ENCODE peak calls at places on chromosomes 4 and X, in nine cellular contexts. N is trophoblast cell; C is colonic mucosa; Z is effector memory CD4-positive, alpha-beta T cell; V is testis; B is heart right ventricle; A is spleen; D is AG04450; J is ovary. L is an unnamed sample.

GRCh38 chr4:70705856-70706461 is 15.8 kb upstream of the RUFY3 start:
- DNase-seq in N (peak; percentile 29), C (no peak), Z (no peak), V (no peak), B (no peak), A (no peak), D (no peak), J (no peak), L (no peak)

GRCh38 chrX:9278475-9279270 is 186.2 kb upstream of the TBL1X start:
- DNase-seq in N (no peak), C (no peak), Z (no peak), V (no peak), B (no peak), A (no peak), D (no peak), J (no peak), L (no peak)

GRCh38 chrX:103831342-103831802 is 685 bp downstream of the RAB9B start:
- DNase-seq in N (peak; percentile 63), C (no peak), Z (no peak), V (no peak), B (peak; percentile 74), A (no peak), D (no peak), J (no peak), L (no peak)

GRCh38 chrX:150564838-150565237 is 3.6 kb upstream of the MTM1 start:
- DNase-seq in N (no peak), C (no peak), Z (no peak), V (no peak), B (no peak), A (no peak), D (no peak), J (no peak), L (no peak)

GRCh38 chrX:80807606-80808159 is 2.0 kb downstream of the BRWD3 start:
- DNase-seq in N (peak; percentile 5), C (no peak), Z (no peak), V (no peak), B (no peak), A (no peak), D (no peak), J (no peak), L (no peak)

GRCh38 chr4:53019485-53020382 is 157.6 kb downstream of the RASL11B start:
- DNase-seq in N (peak; percentile 97), C (no peak), Z (no peak), V (no peak), B (no peak), A (no peak), D (no peak), J (no peak), L (peak; percentile 78)

GRCh38 chr4:48127231-48127881 is 6.7 kb downstream of the TXK start:
- DNase-seq in N (peak; percentile 91), C (no peak), Z (no peak), V (no peak), B (no peak), A (no peak), D (no peak), J (no peak), L (no peak)

GRCh38 chr4:155085843-155086530 is 122.4 kb upstream of the NPY2R start:
- DNase-seq in N (no peak), C (no peak), Z (no peak), V (no peak), B (no peak), A (no peak), D (no peak), J (no peak), L (peak; percentile 46)

GRCh38 chrX:15416133-15416993 is 32.1 kb upstream of the VEGFD start:
- DNase-seq in N (no peak), C (no peak), Z (no peak), V (no peak), B (no peak), A (no peak), D (no peak), J (no peak), L (peak; percentile 8)

GRCh38 chr4:110371016-110371795 is 104.7 kb upstream of the ENPEP start:
- DNase-seq in N (no peak), C (no peak), Z (no peak), V (no peak), B (no peak), A (no peak), D (no peak), J (no peak), L (no peak)

GRCh38 chrX:3425031-3425430 is 78.6 kb upstream of the MXRA5 start:
- DNase-seq in N (no peak), C (no peak), Z (no peak), V (no peak), B (no peak), A (no peak), D (no peak), J (no peak), L (no peak)

GRCh38 chrX:150052226-150052625 is 113.9 kb upstream of the EOLA2 start:
- DNase-seq in N (no peak), C (no peak), Z (no peak), V (no peak), B (no peak), A (no peak), D (no peak), J (no peak), L (no peak)

GRCh38 chr4:186472948-186473347 is 82.4 kb downstream of the MTNR1A start:
- DNase-seq in N (peak; percentile 53), C (no peak), Z (no peak), V (no peak), B (no peak), A (no peak), D (peak; percentile 6), J (no peak), L (peak; percentile 26)

GRCh38 chr4:87012265-87012953 is 77.6 kb downstream of the AFF1 start:
- DNase-seq in N (peak; percentile 32), C (peak; percentile 61), Z (no peak), V (no peak), B (no peak), A (no peak), D (no peak), J (no peak), L (no peak)

GRCh38 chrX:23380581-23380980 is 45.9 kb downstream of the PTCHD1 start:
- DNase-seq in N (no peak), C (no peak), Z (no peak), V (no peak), B (no peak), A (no peak), D (no peak), J (no peak), L (no peak)

GRCh38 chrX:12887767-12888166 is 18.7 kb upstream of the TLR8 start:
- DNase-seq in N (no peak), C (no peak), Z (no peak), V (no peak), B (no peak), A (no peak), D (no peak), J (no peak), L (no peak)

GRCh38 chr4:36841583-36842326 is 402.8 kb upstream of the NWD2 start:
- DNase-seq in N (no peak), C (no peak), Z (no peak), V (no peak), B (no peak), A (no peak), D (no peak), J (no peak), L (no peak)
- H3K4me3 ChIP-seq in N (no peak overlapping the region), C (no peak overlapping the region), Z (no peak overlapping the region), V (no peak overlapping the region), B (no peak overlapping the region), A (no peak overlapping the region), D (no peak overlapping the region), J (no peak overlapping the region), L (no peak overlapping the region)

DNA sequence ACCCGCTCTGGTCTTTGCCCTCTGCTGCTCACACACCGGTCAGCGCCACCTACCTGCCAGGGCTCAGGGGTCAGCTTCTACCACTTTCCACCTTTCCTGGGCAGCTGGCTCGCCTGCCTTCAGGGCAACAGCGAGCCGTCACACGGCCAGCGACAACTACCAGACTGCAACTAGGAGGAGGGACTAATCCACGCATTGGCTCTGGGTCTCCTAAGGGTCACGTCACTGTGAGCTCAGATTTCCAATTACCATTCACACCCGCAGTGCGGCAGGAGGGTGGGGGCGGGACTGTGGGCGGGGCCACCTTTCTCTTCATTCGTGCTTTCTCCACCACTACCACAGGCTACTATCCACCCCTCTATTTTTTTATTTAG is at the start of gene BEX5:
- DNase-seq in N (no peak), C (peak; percentile 66), Z (peak; percentile 41), V (peak; percentile 82), B (peak; percentile 27), A (peak; percentile 83), D (no peak), J (peak; percentile 67), L (peak; percentile 12)
- H3K4me3 ChIP-seq in N (peak within 1 kb of the TSS; percentile 36), C (peak within 1 kb of the TSS; percentile 33), Z (peak within 1 kb of the TSS; percentile 62), V (peak within 1 kb of the TSS; percentile 56), B (peak within 1 kb of the TSS; percentile 16), A (peak within 1 kb of the TSS; percentile 35), D (no peak within 1 kb of the TSS), J (peak within 1 kb of the TSS; percentile 35), L (no peak within 1 kb of the TSS)

GRCh38 chrX:19795289-19795688 is 92.1 kb downstream of the SH3KBP1 start:
- DNase-seq in N (no peak), C (no peak), Z (no peak), V (no peak), B (no peak), A (no peak), D (no peak), J (no peak), L (no peak)

GRCh38 chrX:19799319-19800182 is 87.8 kb downstream of the SH3KBP1 start:
- DNase-seq in N (peak; percentile 31), C (no peak), Z (peak; percentile 28), V (peak; percentile 14), B (no peak), A (no peak), D (no peak), J (no peak), L (peak; percentile 37)

GRCh38 chrX:19794690-19795089 is 92.7 kb downstream of the SH3KBP1 start:
- DNase-seq in N (no peak), C (no peak), Z (no peak), V (no peak), B (no peak), A (no peak), D (no peak), J (no peak), L (no peak)

GRCh38 chrX:19800821-19801220 is 86.6 kb downstream of the SH3KBP1 start:
- DNase-seq in N (no peak), C (no peak), Z (no peak), V (no peak), B (no peak), A (no peak), D (no peak), J (no peak), L (no peak)

DNA sequence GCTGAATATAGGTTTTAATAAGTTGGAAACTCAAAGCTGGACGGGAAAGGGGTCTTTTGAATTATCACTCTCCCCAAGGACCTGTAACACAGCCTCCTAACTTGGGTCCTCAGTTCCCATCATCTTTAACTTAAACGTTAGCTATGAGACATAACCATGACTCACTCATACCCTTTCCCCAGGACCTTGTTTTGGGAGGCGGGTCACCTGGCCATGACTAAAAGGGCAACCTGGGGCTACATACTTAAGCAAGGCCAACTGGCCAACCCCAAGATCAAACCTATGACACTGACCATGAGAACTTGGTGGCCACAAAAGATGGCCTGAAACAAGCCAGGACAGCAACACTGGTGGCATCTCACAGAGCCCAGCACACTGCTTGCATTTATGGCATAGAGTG is 89.0 kb downstream of the SH3KBP1 start:
- DNase-seq in N (no peak), C (no peak), Z (no peak), V (no peak), B (no peak), A (no peak), D (no peak), J (no peak), L (no peak)
- H3K4me3 ChIP-seq in N (no peak overlapping the region), C (no peak overlapping the region), Z (peak overlapping the region; percentile 61), V (no peak overlapping the region), B (no peak overlapping the region), A (peak overlapping the region; percentile 19), D (no peak overlapping the region), J (no peak overlapping the region), L (no peak overlapping the region)

GRCh38 chr4:2413821-2414610 is 4.4 kb downstream of the ZFYVE28 start:
- DNase-seq in N (no peak), C (peak; percentile 86), Z (peak; percentile 23), V (no peak), B (no peak), A (peak; percentile 79), D (no peak), J (no peak), L (peak; percentile 41)
- H3K4me3 ChIP-seq in N (no peak overlapping the region), C (peak overlapping the region; percentile 26), Z (peak overlapping the region; percentile 32), V (no peak overlapping the region), B (no peak overlapping the region), A (no peak overlapping the region), D (no peak overlapping the region), J (no peak overlapping the region), L (no peak overlapping the region)